ENCODE peak calls at places on chromosomes 4 and X, in four cellular contexts. C is iris pigment epithelial cell, Y is T-helper 2 cell, H is COR-L47. Z is an unnamed sample.

GRCh38 chr4:94285666-94286065 is 57.0 kb downstream of the HPGDS start:
- DNase-seq in C (no peak), Y (no peak), H (peak), Z (peak)

GRCh38 chr4:88573286-88573994 is 18.8 kb upstream of the HERC3 start:
- DNase-seq in C (no peak), Y (no peak), H (no peak), Z (no peak)

GRCh38 chrX:54540289-54540688 is 10.3 kb downstream of the GNL3L start:
- DNase-seq in C (peak), Y (no peak), H (no peak), Z (no peak)

GRCh38 chrX:105820247-105820646 is 2.1 kb upstream of the NRK start:
- DNase-seq in C (no peak), Y (no peak), H (no peak), Z (no peak)

GRCh38 chrX:47643926-47644325 is 6.4 kb downstream of the ELK1 start:
- DNase-seq in C (peak), Y (no peak), H (no peak), Z (no peak)

GRCh38 chr4:79259242-79259641 is 66.6 kb downstream of the NAA11 start:
- DNase-seq in C (no peak), Y (no peak), H (no peak), Z (no peak)

GRCh38 chrX:679161-679979 is 48.8 kb downstream of the SHOX start:
- DNase-seq in C (no peak), Y (no peak), H (no peak), Z (no peak)

GRCh38 chr4:748461-748860 is 42.8 kb downstream of the PCGF3 start:
- DNase-seq in C (no peak), Y (no peak), H (no peak), Z (no peak)

GRCh38 chrX:20217279-20217678 is 49.4 kb downstream of the RPS6KA3 start:
- DNase-seq in C (peak), Y (no peak), H (peak), Z (no peak)

GRCh38 chr4:68297137-68297536 is 51.6 kb upstream of the TMPRSS11B start:
- DNase-seq in C (no peak), Y (no peak), H (no peak), Z (no peak)

GRCh38 chrX:13340182-13340791 is 20.4 kb upstream of the ATXN3L start:
- DNase-seq in C (no peak), Y (no peak), H (no peak), Z (no peak)

GRCh38 chr4:8607603-8608481 is 15.3 kb downstream of the CPZ start:
- DNase-seq in C (no peak), Y (peak), H (peak), Z (no peak)

GRCh38 chr4:123469696-123470095 is 73.1 kb downstream of the SPRY1 start:
- DNase-seq in C (no peak), Y (no peak), H (no peak), Z (no peak)

GRCh38 chr4:77418333-77418732 is 187.3 kb upstream of the CXCL13 start:
- DNase-seq in C (peak), Y (no peak), H (no peak), Z (no peak)

Z was measured in NCI-H748 treated with DMSO at 0.1 percent for 48 hours.